ENCODE peak calls at places on chromosomes 16 and 17, in eight cellular contexts. V is activated T-helper 1 cell treated with Interleukin-2 at 50 U/mL for 16 hours; F is adrenal gland; U is activated CD8-positive, alpha-beta memory T cell treated with anti-CD3 and anti-CD28 coated beads for 24 hours; I is COR-L47; Q is neuronal stem cell; X is BE2C; D is stimulated activated CD8-positive, alpha-beta memory T cell treated with anti-CD3 and anti-CD28 coated beads, Interleukin-15, amount 100 ng/mL, for 24 hours. L is an unnamed sample.

GRCh38 chr16:68396481-68396880 is 51.8 kb downstream of the SMPD3 start:
- DNase-seq in X (peak; percentile 46), I (peak; percentile 56), V (peak; percentile 26), F (peak; percentile 82), D (no peak), Q (no peak), U (no peak), L (no peak)

GRCh38 chr17:79033046-79033616 is 9.2 kb downstream of the C1QTNF1 start:
- DNase-seq in I (no peak), X (no peak), F (peak; percentile 46), V (no peak), Q (no peak), U (no peak), D (no peak), L (no peak)

GRCh38 chr16:68707341-68708152 is 29.5 kb upstream of the CDH1 start:
- DNase-seq in D (no peak), Q (peak; percentile 31), X (peak; percentile 17), U (no peak), V (no peak), I (no peak), F (peak; percentile 55), L (no peak)

GRCh38 chr17:5825717-5826330 is 241.5 kb upstream of the NLRP1 start:
- DNase-seq in U (no peak), V (no peak), F (no peak), D (no peak), X (no peak), I (no peak), Q (no peak), L (no peak)

GRCh38 chr17:13544292-13544691 is 57.4 kb downstream of the HS3ST3A1 start:
- DNase-seq in Q (no peak), X (peak; percentile 10), D (no peak), U (no peak), I (no peak), V (no peak), F (peak; percentile 85), L (no peak)

GRCh38 chr16:55638256-55638655 is 17.5 kb upstream of the SLC6A2 start:
- DNase-seq in U (no peak), D (no peak), X (no peak), I (no peak), Q (no peak), F (no peak), V (no peak), L (no peak)

GRCh38 chr16:88685156-88686061 is 898 bp downstream of the SNAI3 start:
- DNase-seq in U (peak; percentile 82), Q (no peak), X (no peak), F (peak; percentile 67), I (no peak), D (no peak), V (peak; percentile 39), L (no peak)

GRCh38 chr17:323181-323580 is 29.4 kb downstream of the RPH3AL start:
- DNase-seq in X (no peak), U (no peak), Q (no peak), V (no peak), I (no peak), F (no peak), D (no peak), L (no peak)

GRCh38 chr16:1871974-1872635 is at the start of gene MEIOB:
- DNase-seq in X (peak; percentile 83), F (peak; percentile 41), I (no peak), Q (peak; percentile 43), D (peak; percentile 22), U (peak; percentile 77), V (peak; percentile 5), L (no peak)

GRCh38 chr16:73124097-73124652 is 76.2 kb upstream of the ZFHX3 start:
- DNase-seq in V (no peak), I (no peak), U (no peak), Q (no peak), D (no peak), X (peak; percentile 21), F (no peak), L (no peak)

GRCh38 chr16:81219151-81219550 is 19.3 kb upstream of the BCO1 start:
- DNase-seq in V (no peak), U (no peak), X (no peak), D (no peak), Q (no peak), I (no peak), F (no peak), L (no peak)

GRCh38 chr17:42791948-42792347 is 6.6 kb downstream of the COA3 start:
- DNase-seq in F (no peak), D (no peak), U (no peak), I (no peak), V (no peak), X (no peak), Q (no peak), L (no peak)

GRCh38 chr17:70288540-70289290 is 119.4 kb downstream of the KCNJ2 start:
- DNase-seq in D (no peak), I (no peak), Q (no peak), X (no peak), F (no peak), V (no peak), U (no peak), L (no peak)

GRCh38 chr16:69741951-69742904 is 12.5 kb downstream of the NOB1 start:
- DNase-seq in V (no peak), I (no peak), U (no peak), D (no peak), X (peak; percentile 74), Q (no peak), F (peak; percentile 95), L (no peak)

GRCh38 chr17:39722965-39723848 is 7.1 kb downstream of the MIEN1 start:
- DNase-seq in Q (no peak), U (no peak), D (no peak), F (no peak), X (no peak), I (no peak), V (no peak), L (no peak)

GRCh38 chr17:15384142-15384803 is 42.9 kb upstream of the TEKT3 start:
- DNase-seq in I (no peak), U (no peak), V (no peak), F (peak; percentile 73), X (no peak), D (no peak), Q (no peak), L (no peak)

GRCh38 chr16:77663711-77664110 is 58.6 kb upstream of the NUDT7 start:
- DNase-seq in X (no peak), U (no peak), F (no peak), Q (no peak), I (no peak), V (no peak), D (no peak), L (no peak)

GRCh38 chr17:48541574-48542113 is 3.3 kb downstream of the HOXB2 start:
- DNase-seq in U (peak; percentile 80), I (peak; percentile 55), X (no peak), F (peak; percentile 80), V (no peak), Q (no peak), D (no peak), L (no peak)

GRCh38 chr17:4142107-4142900 is 526 bp downstream of the ZZEF1 start:
- DNase-seq in X (peak; percentile 20), F (peak; percentile 65), U (no peak), I (no peak), D (no peak), Q (no peak), V (peak; percentile 30), L (no peak)

GRCh38 chr16:88645455-88645854 is 5.4 kb downstream of the CYBA start:
- DNase-seq in U (no peak), D (no peak), Q (no peak), X (no peak), V (no peak), I (no peak), F (no peak), L (no peak)

GRCh38 chr17:80754846-80755245 is 210.2 kb downstream of the RPTOR start:
- DNase-seq in U (no peak), D (no peak), F (peak; percentile 43), Q (no peak), V (no peak), X (no peak), I (no peak), L (no peak)

GRCh38 chr17:69802045-69802740 is 272.8 kb upstream of the KCNJ16 start:
- DNase-seq in I (no peak), U (no peak), Q (no peak), D (no peak), X (no peak), V (no peak), F (no peak), L (no peak)

GRCh38 chr16:27208809-27209208 is 5.5 kb downstream of the KDM8 start:
- DNase-seq in Q (no peak), U (no peak), X (no peak), I (no peak), V (no peak), F (no peak), D (no peak), L (no peak)

GRCh38 chr17:76024353-76024752 is 2.8 kb downstream of the EVPL start:
- DNase-seq in D (no peak), Q (no peak), V (no peak), X (no peak), U (no peak), F (no peak), I (no peak), L (no peak)